ENCODE peak calls at places on chromosomes 6 and 20, in four cellular contexts. J is transverse colon, L is A549, E is Peyer's patch. B is an unnamed sample.

GRCh38 chr20:21102252-21102609 is 3.9 kb downstream of the LINC00237 start:
- DNase-seq in E (no peak), L (no peak), J (no peak), B (peak; percentile 38)

GRCh38 chr20:30816182-30816645 is 441.2 kb upstream of the DEFB115 start:
- DNase-seq in E (no peak), L (no peak), J (no peak), B (peak; percentile 43)

GRCh38 chr20:24754691-24755090 is 194.4 kb upstream of the CST7 start:
- DNase-seq in E (no peak), L (no peak), J (no peak), B (no peak)

GRCh38 chr20:60402209-60403058 is 444.2 kb downstream of the CDH26 start:
- DNase-seq in E (no peak), L (no peak), J (no peak), B (no peak)

GRCh38 chr6:84249724-84250123 is 22.3 kb upstream of the CEP162 start:
- DNase-seq in J (no peak), L (no peak), E (no peak), B (no peak)

GRCh38 chr6:33641602-33642001 is 20.5 kb downstream of the ITPR3 start:
- DNase-seq in L (no peak), E (no peak), J (no peak), B (no peak)

GRCh38 chr6:98641929-98642328 is 192.4 kb upstream of the POU3F2 start:
- DNase-seq in J (no peak), L (no peak), E (no peak), B (no peak)

GRCh38 chr6:20712011-20712410 is 177.8 kb downstream of the CDKAL1 start:
- DNase-seq in E (no peak), L (no peak), J (no peak), B (no peak)

GRCh38 chr6:146289816-146290588 is 253.6 kb upstream of the RAB32 start:
- DNase-seq in E (no peak), J (no peak), L (no peak), B (no peak)

GRCh38 chr6:90214461-90214860 is 82.2 kb downstream of the BACH2 start:
- DNase-seq in J (no peak), E (no peak), L (no peak), B (no peak)

GRCh38 chr20:63957690-63958441 is 1.6 kb upstream of the UCKL1 start:
- DNase-seq in L (peak; percentile 23), E (no peak), J (peak; percentile 89), B (no peak)

GRCh38 chr6:108526739-108527174 is 34.0 kb upstream of the FOXO3 start:
- DNase-seq in L (peak; percentile 41), E (no peak), J (no peak), B (peak; percentile 22)

GRCh38 chr6:154039231-154039842 is at the start of gene OPRM1:
- DNase-seq in J (no peak), L (peak; percentile 2), E (no peak), B (peak; percentile 77)

GRCh38 chr6:73236147-73236750 is 11.0 kb upstream of the KHDC1L start:
- DNase-seq in L (peak; percentile 72), J (no peak), E (no peak), B (no peak)

GRCh38 chr6:94683409-94683808 is 893.9 kb upstream of the MANEA start:
- DNase-seq in L (no peak), J (no peak), E (no peak), B (no peak)

GRCh38 chr6:13454286-13455221 is 32.8 kb downstream of the GFOD1 start:
- DNase-seq in L (no peak), E (peak; percentile 68), J (peak; percentile 62), B (peak; percentile 27)

GRCh38 chr6:142482249-142482648 is 180.4 kb downstream of the ADGRG6 start:
- DNase-seq in J (no peak), L (no peak), E (no peak), B (no peak)

GRCh38 chr6:108737594-108738546 is 110.4 kb upstream of the ARMC2 start:
- DNase-seq in L (peak; percentile 59), E (peak; percentile 23), J (peak; percentile 57), B (no peak)

GRCh38 chr6:161507375-161507774 is 233.5 kb upstream of the AGPAT4 start:
- DNase-seq in L (no peak), E (no peak), J (no peak), B (no peak)

GRCh38 chr6:62285612-62286469 is at the start of gene KHDRBS2:
- DNase-seq in J (peak; percentile 83), E (peak; percentile 90), L (peak; percentile 24), B (peak; percentile 93)

DNA sequence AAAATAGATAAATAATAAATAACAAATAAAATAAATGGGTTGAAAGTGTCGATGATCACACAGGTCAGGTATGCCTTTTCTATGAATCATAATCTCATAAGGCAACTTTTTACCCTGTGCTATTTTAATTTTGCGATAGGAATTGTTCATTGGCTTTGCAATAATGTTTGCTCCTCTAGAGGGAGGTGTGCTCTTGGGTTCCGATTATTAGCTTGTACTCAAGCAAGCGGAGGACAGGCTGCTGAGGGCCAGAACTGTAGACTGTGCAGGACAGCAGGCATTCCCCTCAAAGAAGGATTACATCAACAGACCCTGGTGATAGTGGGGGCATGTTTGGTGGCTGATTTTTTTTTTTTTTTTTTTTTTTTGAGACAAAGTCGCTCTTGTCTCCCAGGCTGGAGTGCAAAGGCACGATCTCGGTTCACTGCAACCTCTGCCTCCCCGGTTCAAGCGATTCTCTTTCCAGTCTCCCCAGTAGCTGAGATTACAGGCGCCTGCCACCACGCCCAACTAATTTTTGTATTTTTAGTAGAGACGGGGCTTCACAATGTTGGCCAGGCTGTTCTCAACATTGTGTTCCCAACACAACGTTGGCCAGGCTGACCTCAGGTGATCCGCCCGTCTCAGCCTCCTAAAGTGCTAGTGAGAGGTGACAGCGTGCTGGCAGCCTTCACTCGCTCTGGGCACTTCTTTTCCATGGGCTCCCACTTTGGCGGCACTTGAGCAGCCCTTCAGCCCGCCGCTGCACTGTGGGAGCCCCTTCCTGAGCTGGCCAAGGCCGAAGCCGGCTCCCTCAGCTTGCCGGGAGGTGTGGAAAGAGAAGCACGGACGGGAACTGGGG is 35.6 kb downstream of the RIOK1 start:
- DNase-seq in E (no peak), L (peak; percentile 56), J (no peak), B (peak; percentile 47)
- TF ChIP-seq CTCF in E (no peak), L (peak; percentile 42), J (peak; percentile 52), B (no peak)

DNA sequence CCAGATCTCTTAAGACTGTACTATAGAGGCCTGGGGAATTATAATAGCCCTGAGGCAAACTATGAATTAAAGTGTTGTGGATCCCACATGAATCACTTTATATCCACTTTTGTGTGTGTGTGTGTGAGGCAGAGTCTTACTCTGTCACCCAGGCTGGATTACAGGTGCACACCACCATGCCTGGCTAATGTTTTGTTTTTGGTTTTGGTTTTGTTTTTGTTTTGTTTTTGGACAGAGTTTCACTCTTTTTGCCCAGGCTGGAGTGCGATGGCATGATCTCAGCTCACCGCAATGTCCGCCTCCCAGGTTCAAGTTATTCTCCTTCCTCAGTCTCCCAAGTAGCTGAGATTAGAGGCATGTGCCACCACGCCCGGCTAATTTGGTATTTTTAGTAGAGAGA is 32.2 kb upstream of the MICB start:
- DNase-seq in J (no peak), E (no peak), L (no peak), B (no peak)
- TF ChIP-seq POLR2A in J (no peak), E (no peak), L (no peak), B (no peak)

GRCh38 chr20:45944965-45945677 is 10.6 kb downstream of the PCIF1 start:
- DNase-seq in J (no peak), E (no peak), L (no peak), B (no peak)
- TF ChIP-seq CTCF in J (no peak), E (no peak), L (no peak), B (no peak)

DNA sequence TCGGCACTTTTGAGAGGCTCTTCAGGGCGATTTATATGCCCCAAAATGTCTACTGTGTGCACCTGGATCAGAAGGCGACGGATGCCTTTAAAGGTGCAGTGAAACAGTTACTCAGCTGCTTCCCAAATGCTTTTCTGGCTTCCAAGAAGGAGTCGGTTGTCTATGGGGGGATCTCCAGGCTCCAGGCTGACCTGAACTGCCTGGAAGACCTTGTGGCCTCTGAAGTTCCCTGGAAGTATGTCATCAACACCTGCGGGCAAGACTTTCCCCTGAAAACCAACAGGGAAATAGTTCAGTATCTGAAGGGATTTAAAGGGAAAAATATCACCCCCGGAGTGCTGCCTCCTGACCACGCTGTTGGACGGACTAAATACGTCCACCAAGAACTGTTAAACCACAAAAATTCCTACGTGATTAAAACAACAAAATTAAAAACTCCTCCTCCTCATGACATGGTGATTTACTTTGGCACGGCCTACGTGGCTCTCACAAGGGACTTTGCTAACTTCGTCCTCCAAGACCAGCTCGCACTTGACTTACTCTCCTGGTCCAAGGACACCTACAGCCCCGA is 8.2 kb downstream of the GCNT2 start:
- DNase-seq in E (no peak), L (no peak), J (no peak), B (no peak)
- TF ChIP-seq POLR2A in E (no peak), L (no peak), J (no peak), B (no peak)

GRCh38 chr20:37991506-37992302 is 41.6 kb downstream of the TTI1 start:
- DNase-seq in E (no peak), L (no peak), J (no peak), B (no peak)

GRCh38 chr20:37994512-37994911 is 38.7 kb downstream of the TTI1 start:
- DNase-seq in E (no peak), J (no peak), L (peak; percentile 40), B (no peak)

GRCh38 chr20:37990571-37991151 is 42.6 kb downstream of the TTI1 start:
- DNase-seq in L (peak; percentile 52), J (peak; percentile 76), E (peak; percentile 89), B (peak; percentile 56)

GRCh38 chr20:37995856-37996625 is 37.2 kb downstream of the TTI1 start:
- DNase-seq in E (no peak), L (no peak), J (no peak), B (no peak)

GRCh38 chr20:37992802-37993538 is 40.3 kb downstream of the TTI1 start:
- DNase-seq in E (peak; percentile 27), J (peak; percentile 34), L (peak; percentile 34), B (peak; percentile 58)
- TF ChIP-seq CTCF in E (no peak), J (peak; percentile 60), L (peak; percentile 69), B (peak; percentile 64)

DNA sequence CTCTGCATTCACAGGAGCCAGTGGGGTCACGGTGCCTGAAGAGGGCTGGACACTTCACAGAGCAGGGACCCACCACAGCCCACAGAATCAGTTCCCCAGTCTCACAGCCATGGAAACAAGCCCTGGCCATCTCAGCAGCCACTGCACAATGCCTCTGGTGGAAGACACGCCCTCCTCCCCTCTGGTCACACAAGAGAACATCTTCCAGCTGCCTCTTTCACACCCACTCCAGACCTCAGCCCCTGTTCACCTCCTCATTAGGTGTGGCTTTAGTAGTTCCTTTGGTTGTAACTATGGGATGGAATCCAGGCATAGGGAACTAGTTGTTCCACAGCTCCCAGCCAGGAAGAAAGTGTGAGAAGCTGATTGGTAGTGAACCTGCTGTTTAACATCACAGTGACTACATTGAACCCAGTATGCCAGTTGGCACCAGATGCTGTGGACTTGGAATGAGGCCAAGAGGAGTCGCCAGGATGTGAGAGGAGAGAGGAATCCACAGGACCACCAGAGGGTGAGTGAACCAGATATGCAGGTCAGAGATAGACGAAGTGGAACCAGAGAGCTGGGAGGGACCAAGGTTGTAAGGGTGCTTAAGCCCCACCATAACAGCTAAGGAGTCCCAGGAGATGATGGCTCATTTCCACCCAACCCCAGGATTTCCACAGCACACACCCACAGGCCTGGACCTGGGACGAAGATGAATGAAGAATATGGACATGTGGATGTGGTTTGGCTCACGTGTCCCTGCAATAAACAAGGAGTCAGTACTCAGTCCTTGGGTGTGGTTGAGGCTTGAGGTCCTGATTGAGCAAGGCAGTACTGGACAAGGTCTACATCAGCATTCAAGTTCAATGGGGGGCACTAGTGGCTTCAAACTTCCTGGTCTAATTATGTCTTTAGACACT is 8.8 kb upstream of the BTN3A3 start:
- DNase-seq in J (no peak), E (no peak), L (no peak), B (no peak)
- TF ChIP-seq POLR2A in J (no peak), E (no peak), L (no peak), B (no peak)

B was measured in testis.